ENCODE peak calls at places on chromosomes 4 and X, in eight cellular contexts. One of them, this sample, is unnamed.
A peak's percentile ranks its signal among the peaks of the same experiment; 100 is the strongest.

GRCh38 chr4:77074961-77075855 is 581 bp downstream of the CCNI start:
- DNase-seq in Calu3: peak; percentile 62
- DNase-seq in GM13976: peak; percentile 81
- DNase-seq in stomach: peak; percentile 68
- DNase-seq in NCI-H1105: peak; percentile 38
- DNase-seq in choroid plexus epithelial cell: peak; percentile 71
- DNase-seq in naive thymus-derived CD4-positive, alpha-beta T cell: peak; percentile 76
- DNase-seq in T-helper 2 cell: peak; percentile 79
- DNase-seq in this sample: peak; percentile 77

GRCh38 chrX:67544871-67545771 is 1.3 kb downstream of the AR start:
- DNase-seq in NCI-H1105: no peak
- DNase-seq in naive thymus-derived CD4-positive, alpha-beta T cell: no peak
- DNase-seq in T-helper 2 cell: no peak
- DNase-seq in Calu3: no peak
- DNase-seq in choroid plexus epithelial cell: peak; percentile 16
- DNase-seq in GM13976: no peak
- DNase-seq in stomach: no peak
- DNase-seq in this sample: no peak

GRCh38 chr4:176319704-176320339 is at the start of gene SPCS3:
- DNase-seq in Calu3: peak; percentile 90
- DNase-seq in T-helper 2 cell: peak; percentile 93
- DNase-seq in NCI-H1105: peak; percentile 84
- DNase-seq in GM13976: peak; percentile 95
- DNase-seq in naive thymus-derived CD4-positive, alpha-beta T cell: peak; percentile 95
- DNase-seq in stomach: peak; percentile 97
- DNase-seq in choroid plexus epithelial cell: peak; percentile 94
- DNase-seq in this sample: peak; percentile 96

GRCh38 chr4:125979868-125980412 is 665.2 kb downstream of the FAT4 start:
- DNase-seq in naive thymus-derived CD4-positive, alpha-beta T cell: no peak
- DNase-seq in T-helper 2 cell: no peak
- DNase-seq in GM13976: no peak
- DNase-seq in NCI-H1105: no peak
- DNase-seq in choroid plexus epithelial cell: no peak
- DNase-seq in Calu3: no peak
- DNase-seq in stomach: no peak
- DNase-seq in this sample: no peak

GRCh38 chr4:89357346-89357745 is 49.7 kb upstream of the GPRIN3 start:
- DNase-seq in GM13976: no peak
- DNase-seq in choroid plexus epithelial cell: no peak
- DNase-seq in naive thymus-derived CD4-positive, alpha-beta T cell: no peak
- DNase-seq in NCI-H1105: no peak
- DNase-seq in T-helper 2 cell: no peak
- DNase-seq in Calu3: no peak
- DNase-seq in stomach: no peak
- DNase-seq in this sample: no peak

GRCh38 chr4:71147261-71147660 is 153.8 kb downstream of the DCK start:
- DNase-seq in T-helper 2 cell: no peak
- DNase-seq in NCI-H1105: no peak
- DNase-seq in GM13976: no peak
- DNase-seq in stomach: no peak
- DNase-seq in choroid plexus epithelial cell: no peak
- DNase-seq in naive thymus-derived CD4-positive, alpha-beta T cell: no peak
- DNase-seq in Calu3: no peak
- DNase-seq in this sample: no peak

GRCh38 chr4:158722291-158722916 is 792 bp downstream of the PPID start:
- DNase-seq in stomach: no peak
- DNase-seq in Calu3: peak; percentile 6
- DNase-seq in choroid plexus epithelial cell: peak; percentile 55
- DNase-seq in GM13976: peak; percentile 13
- DNase-seq in T-helper 2 cell: no peak
- DNase-seq in NCI-H1105: no peak
- DNase-seq in naive thymus-derived CD4-positive, alpha-beta T cell: no peak
- DNase-seq in this sample: no peak

GRCh38 chr4:169147217-169147616 is 123.5 kb downstream of the SH3RF1 start:
- DNase-seq in Calu3: peak; percentile 30
- DNase-seq in naive thymus-derived CD4-positive, alpha-beta T cell: no peak
- DNase-seq in choroid plexus epithelial cell: peak; percentile 35
- DNase-seq in NCI-H1105: no peak
- DNase-seq in stomach: no peak
- DNase-seq in T-helper 2 cell: no peak
- DNase-seq in GM13976: no peak
- DNase-seq in this sample: no peak

GRCh38 chr4:91345632-91346031 is 958.1 kb upstream of the GRID2 start:
- DNase-seq in GM13976: no peak
- DNase-seq in stomach: no peak
- DNase-seq in naive thymus-derived CD4-positive, alpha-beta T cell: no peak
- DNase-seq in T-helper 2 cell: no peak
- DNase-seq in NCI-H1105: no peak
- DNase-seq in Calu3: no peak
- DNase-seq in choroid plexus epithelial cell: no peak
- DNase-seq in this sample: no peak

GRCh38 chrX:46791927-46792825 is 33.3 kb upstream of the SLC9A7 start:
- DNase-seq in T-helper 2 cell: no peak
- DNase-seq in NCI-H1105: no peak
- DNase-seq in GM13976: peak; percentile 41
- DNase-seq in stomach: peak; percentile 41
- DNase-seq in choroid plexus epithelial cell: peak; percentile 87
- DNase-seq in Calu3: peak; percentile 75
- DNase-seq in naive thymus-derived CD4-positive, alpha-beta T cell: no peak
- DNase-seq in this sample: no peak